ENCODE peak calls at places on chromosomes 5 and 9, in ten cellular contexts. T is mucosa of gallbladder, Y is substantia nigra, L is NCI-H1092, N is NCI-H1694, B is LoVo, P is RPMI8226, X is SK-MEL-5, J is globus pallidus, O is cortex of kidney. C is an unnamed sample.

GRCh38 chr5:59079622-59080620 is 497.0 kb downstream of the RAB3C start:
- DNase-seq in T (peak; percentile 23), Y (no peak), L (no peak), N (no peak), B (no peak), P (no peak), X (peak; percentile 22), J (no peak), O (no peak), C (peak; percentile 96)

GRCh38 chr9:128253991-128254346 is 21.8 kb downstream of the GOLGA2 start:
- DNase-seq in T (no peak), Y (no peak), L (no peak), N (no peak), B (no peak), P (no peak), X (no peak), J (no peak), O (no peak), C (no peak)

GRCh38 chr9:114460513-114461225 is 44.6 kb downstream of the WHRN start:
- DNase-seq in T (no peak), Y (no peak), L (peak; percentile 70), N (no peak), B (no peak), P (no peak), X (no peak), J (no peak), O (no peak), C (no peak)

GRCh38 chr5:71865202-71865601 is 146.1 kb downstream of the CARTPT start:
- DNase-seq in T (no peak), Y (no peak), L (no peak), N (no peak), B (no peak), P (no peak), X (no peak), J (no peak), O (no peak), C (peak; percentile 46)

GRCh38 chr9:22813520-22813919 is 366.9 kb downstream of the DMRTA1 start:
- DNase-seq in T (no peak), Y (no peak), L (peak; percentile 50), N (peak; percentile 19), B (peak; percentile 8), P (no peak), X (no peak), J (peak; percentile 2), O (no peak), C (no peak)

GRCh38 chr5:37875051-37875787 is 35.4 kb upstream of the GDNF start:
- DNase-seq in T (no peak), Y (no peak), L (no peak), N (no peak), B (no peak), P (no peak), X (no peak), J (no peak), O (no peak), C (peak; percentile 76)

GRCh38 chr5:55234171-55234700 is 828 bp upstream of the CCNO start:
- DNase-seq in T (peak; percentile 35), Y (no peak), L (peak; percentile 2), N (no peak), B (peak; percentile 70), P (peak; percentile 41), X (no peak), J (no peak), O (no peak), C (no peak)

GRCh38 chr5:140546851-140547507 is 483 bp upstream of the EIF4EBP3 start:
- DNase-seq in T (no peak), Y (no peak), L (no peak), N (no peak), B (no peak), P (no peak), X (no peak), J (no peak), O (no peak), C (no peak)

GRCh38 chr5:6583049-6583880 is 49.6 kb downstream of the NSUN2 start:
- DNase-seq in T (no peak), Y (peak; percentile 24), L (no peak), N (no peak), B (peak; percentile 17), P (peak; percentile 17), X (no peak), J (peak; percentile 9), O (no peak), C (no peak)

GRCh38 chr5:138597660-138598400 is 22.6 kb upstream of the HSPA9 start:
- DNase-seq in T (no peak), Y (no peak), L (no peak), N (no peak), B (no peak), P (no peak), X (no peak), J (no peak), O (no peak), C (no peak)

GRCh38 chr5:148730272-148730954 is 76.1 kb upstream of the HTR4 start:
- DNase-seq in T (no peak), Y (no peak), L (no peak), N (no peak), B (no peak), P (no peak), X (no peak), J (no peak), O (no peak), C (peak; percentile 53)

GRCh38 chr5:136004436-136004835 is 24.4 kb upstream of the TGFBI start:
- DNase-seq in T (no peak), Y (no peak), L (no peak), N (no peak), B (no peak), P (no peak), X (no peak), J (no peak), O (no peak), C (no peak)

GRCh38 chr5:68395844-68396523 is 180.4 kb downstream of the PIK3R1 start:
- DNase-seq in T (peak; percentile 72), Y (no peak), L (no peak), N (no peak), B (no peak), P (no peak), X (peak; percentile 15), J (no peak), O (no peak), C (no peak)

GRCh38 chr5:120655828-120656435 is 191.8 kb downstream of the PRR16 start:
- DNase-seq in T (peak; percentile 20), Y (no peak), L (no peak), N (no peak), B (peak; percentile 31), P (peak; percentile 47), X (peak; percentile 69), J (peak; percentile 9), O (no peak), C (no peak)

GRCh38 chr9:69940668-69941067 is 103.0 kb upstream of the MAMDC2 start:
- DNase-seq in T (no peak), Y (no peak), L (no peak), N (no peak), B (no peak), P (no peak), X (no peak), J (no peak), O (no peak), C (no peak)

GRCh38 chr9:83062653-83063527 is at the start of gene RASEF:
- DNase-seq in T (peak; percentile 79), Y (no peak), L (peak; percentile 57), N (no peak), B (peak; percentile 15), P (peak; percentile 76), X (no peak), J (no peak), O (no peak), C (no peak)